ENCODE peak calls at places on chromosomes 16 and 17, in eight cellular contexts. One of them, this sample, is unnamed.

GRCh38 chr17:62984801-62985200 is 18.8 kb downstream of the TANC2 start:
- DNase-seq in stimulated activated CD8-positive, alpha-beta memory T cell treated with anti-CD3 and anti-CD28 coated beads, Interleukin-15, amount 100 ng/mL, for 4 hours: no peak
- DNase-seq in stomach: no peak
- DNase-seq in GM23248: no peak
- DNase-seq in breast epithelium: no peak
- DNase-seq in sciatic nerve: no peak
- DNase-seq in COR-L47: no peak
- DNase-seq in BE2C: no peak
- DNase-seq in this sample: no peak

GRCh38 chr17:33575046-33575445 is 282.0 kb upstream of the ASIC2 start:
- DNase-seq in stimulated activated CD8-positive, alpha-beta memory T cell treated with anti-CD3 and anti-CD28 coated beads, Interleukin-15, amount 100 ng/mL, for 4 hours: no peak
- DNase-seq in stomach: no peak
- DNase-seq in GM23248: no peak
- DNase-seq in breast epithelium: no peak
- DNase-seq in sciatic nerve: no peak
- DNase-seq in COR-L47: no peak
- DNase-seq in BE2C: no peak
- DNase-seq in this sample: no peak

GRCh38 chr16:57590654-57591085 is 37.8 kb upstream of the ADGRG1 start:
- DNase-seq in stimulated activated CD8-positive, alpha-beta memory T cell treated with anti-CD3 and anti-CD28 coated beads, Interleukin-15, amount 100 ng/mL, for 4 hours: no peak
- DNase-seq in stomach: no peak
- DNase-seq in GM23248: peak; percentile 86
- DNase-seq in breast epithelium: no peak
- DNase-seq in sciatic nerve: no peak
- DNase-seq in COR-L47: no peak
- DNase-seq in BE2C: no peak
- DNase-seq in this sample: peak; percentile 17

GRCh38 chr16:75483222-75483621 is 12.0 kb downstream of the CHST6 start:
- DNase-seq in stimulated activated CD8-positive, alpha-beta memory T cell treated with anti-CD3 and anti-CD28 coated beads, Interleukin-15, amount 100 ng/mL, for 4 hours: no peak
- DNase-seq in stomach: no peak
- DNase-seq in GM23248: no peak
- DNase-seq in breast epithelium: peak; percentile 31
- DNase-seq in sciatic nerve: no peak
- DNase-seq in COR-L47: no peak
- DNase-seq in BE2C: no peak
- DNase-seq in this sample: no peak

GRCh38 chr17:33939959-33940358 is 315.1 kb upstream of the CCL2 start:
- DNase-seq in stimulated activated CD8-positive, alpha-beta memory T cell treated with anti-CD3 and anti-CD28 coated beads, Interleukin-15, amount 100 ng/mL, for 4 hours: no peak
- DNase-seq in stomach: peak; percentile 50
- DNase-seq in GM23248: no peak
- DNase-seq in breast epithelium: no peak
- DNase-seq in sciatic nerve: no peak
- DNase-seq in COR-L47: no peak
- DNase-seq in BE2C: no peak
- DNase-seq in this sample: no peak

GRCh38 chr17:4533522-4534502 is 21.4 kb downstream of the MYBBP1A start:
- DNase-seq in stimulated activated CD8-positive, alpha-beta memory T cell treated with anti-CD3 and anti-CD28 coated beads, Interleukin-15, amount 100 ng/mL, for 4 hours: no peak
- DNase-seq in stomach: peak; percentile 76
- DNase-seq in GM23248: peak; percentile 16
- DNase-seq in breast epithelium: no peak
- DNase-seq in sciatic nerve: peak; percentile 70
- DNase-seq in COR-L47: no peak
- DNase-seq in BE2C: peak; percentile 56
- DNase-seq in this sample: no peak

GRCh38 chr17:82729479-82730260 is 5.7 kb upstream of the FN3K start:
- DNase-seq in stimulated activated CD8-positive, alpha-beta memory T cell treated with anti-CD3 and anti-CD28 coated beads, Interleukin-15, amount 100 ng/mL, for 4 hours: no peak
- DNase-seq in stomach: no peak
- DNase-seq in GM23248: no peak
- DNase-seq in breast epithelium: no peak
- DNase-seq in sciatic nerve: no peak
- DNase-seq in COR-L47: no peak
- DNase-seq in BE2C: no peak
- DNase-seq in this sample: no peak

GRCh38 chr16:2866422-2866821 is 8.5 kb upstream of the PRSS22 start:
- DNase-seq in stimulated activated CD8-positive, alpha-beta memory T cell treated with anti-CD3 and anti-CD28 coated beads, Interleukin-15, amount 100 ng/mL, for 4 hours: no peak
- DNase-seq in stomach: no peak
- DNase-seq in GM23248: no peak
- DNase-seq in breast epithelium: no peak
- DNase-seq in sciatic nerve: no peak
- DNase-seq in COR-L47: no peak
- DNase-seq in BE2C: no peak
- DNase-seq in this sample: no peak

GRCh38 chr16:87133112-87133850 is 183.9 kb downstream of the C16orf95 start:
- DNase-seq in stimulated activated CD8-positive, alpha-beta memory T cell treated with anti-CD3 and anti-CD28 coated beads, Interleukin-15, amount 100 ng/mL, for 4 hours: no peak
- DNase-seq in stomach: no peak
- DNase-seq in GM23248: no peak
- DNase-seq in breast epithelium: no peak
- DNase-seq in sciatic nerve: no peak
- DNase-seq in COR-L47: no peak
- DNase-seq in BE2C: no peak
- DNase-seq in this sample: no peak

GRCh38 chr17:75131278-75132017 is at the start of gene NT5C:
- DNase-seq in stimulated activated CD8-positive, alpha-beta memory T cell treated with anti-CD3 and anti-CD28 coated beads, Interleukin-15, amount 100 ng/mL, for 4 hours: peak; percentile 38
- DNase-seq in stomach: peak; percentile 82
- DNase-seq in GM23248: peak; percentile 93
- DNase-seq in breast epithelium: peak; percentile 55
- DNase-seq in sciatic nerve: peak; percentile 87
- DNase-seq in COR-L47: peak; percentile 85
- DNase-seq in BE2C: peak; percentile 91
- DNase-seq in this sample: peak; percentile 61

GRCh38 chr16:56409195-56409594 is 16.1 kb downstream of the AMFR start:
- DNase-seq in stimulated activated CD8-positive, alpha-beta memory T cell treated with anti-CD3 and anti-CD28 coated beads, Interleukin-15, amount 100 ng/mL, for 4 hours: no peak
- DNase-seq in stomach: no peak
- DNase-seq in GM23248: peak; percentile 75
- DNase-seq in breast epithelium: no peak
- DNase-seq in sciatic nerve: no peak
- DNase-seq in COR-L47: no peak
- DNase-seq in BE2C: no peak
- DNase-seq in this sample: no peak

GRCh38 chr16:20515580-20516179 is 60.5 kb downstream of the ACSM2B start:
- DNase-seq in stimulated activated CD8-positive, alpha-beta memory T cell treated with anti-CD3 and anti-CD28 coated beads, Interleukin-15, amount 100 ng/mL, for 4 hours: no peak
- DNase-seq in stomach: no peak
- DNase-seq in GM23248: no peak
- DNase-seq in breast epithelium: no peak
- DNase-seq in sciatic nerve: no peak
- DNase-seq in COR-L47: no peak
- DNase-seq in BE2C: no peak
- DNase-seq in this sample: no peak

GRCh38 chr16:69532761-69533459 is 32.9 kb upstream of the NFAT5 start:
- DNase-seq in stimulated activated CD8-positive, alpha-beta memory T cell treated with anti-CD3 and anti-CD28 coated beads, Interleukin-15, amount 100 ng/mL, for 4 hours: no peak
- DNase-seq in stomach: no peak
- DNase-seq in GM23248: peak; percentile 32
- DNase-seq in breast epithelium: no peak
- DNase-seq in sciatic nerve: no peak
- DNase-seq in COR-L47: no peak
- DNase-seq in BE2C: no peak
- DNase-seq in this sample: no peak

GRCh38 chr17:10447035-10447931 is 22.1 kb downstream of the MYH4 start:
- DNase-seq in stimulated activated CD8-positive, alpha-beta memory T cell treated with anti-CD3 and anti-CD28 coated beads, Interleukin-15, amount 100 ng/mL, for 4 hours: no peak
- DNase-seq in stomach: no peak
- DNase-seq in GM23248: no peak
- DNase-seq in breast epithelium: no peak
- DNase-seq in sciatic nerve: no peak
- DNase-seq in COR-L47: no peak
- DNase-seq in BE2C: no peak
- DNase-seq in this sample: peak; percentile 59